ENCODE peak calls at places on chromosomes 11 and 22, in ten cellular contexts. P is breast epithelium, D is lower lobe of right lung, L is body of pancreas, X is Peyer's patch, W is ovary, E is uterus, H is Caco-2, B is heart left ventricle, M is mucosa of descending colon. T is an unnamed sample.
A peak's percentile ranks its signal among the peaks of the same experiment; 100 is the strongest.

GRCh38 chr11:71452354-71453020 is 516 bp upstream of the NADSYN1 start:
- DNase-seq in W (peak; percentile 61), E (peak; percentile 42), L (peak; percentile 56), P (peak; percentile 41), M (peak; percentile 76), B (peak; percentile 52), X (peak; percentile 86), D (peak; percentile 65), H (no peak), T (no peak)

GRCh38 chr11:60528934-60529333 is 13.7 kb downstream of the MS4A13 start:
- DNase-seq in W (no peak), B (no peak), E (no peak), H (no peak), L (no peak), M (no peak), P (no peak), D (no peak), X (no peak), T (no peak)

GRCh38 chr11:62124186-62125113 is 639 bp downstream of the INCENP start:
- DNase-seq in H (peak; percentile 61), L (peak; percentile 41), D (no peak), B (no peak), E (no peak), X (peak; percentile 58), M (no peak), P (peak; percentile 25), W (no peak), T (no peak)

GRCh38 chr11:1639102-1639620 is 9.6 kb downstream of the KRTAP5-5 start:
- DNase-seq in L (no peak), E (no peak), X (peak; percentile 66), B (peak; percentile 75), M (peak; percentile 79), P (no peak), W (no peak), H (no peak), D (no peak), T (no peak)

GRCh38 chr11:126871792-126872191 is 128.8 kb downstream of the KIRREL3 start:
- DNase-seq in E (no peak), M (no peak), D (no peak), W (no peak), B (no peak), H (no peak), X (no peak), P (no peak), L (no peak), T (no peak)

GRCh38 chr11:103585401-103585800 is 451.0 kb upstream of the DDI1 start:
- DNase-seq in B (no peak), L (no peak), P (no peak), X (no peak), D (no peak), M (no peak), W (no peak), E (no peak), H (no peak), T (no peak)

GRCh38 chr11:55726715-55727324 is 46.4 kb upstream of the OR5D13 start:
- DNase-seq in L (no peak), D (no peak), X (no peak), M (no peak), W (no peak), H (peak; percentile 53), B (no peak), P (no peak), E (no peak), T (no peak)

GRCh38 chr11:105156720-105157119 is 17.2 kb upstream of the CARD18 start:
- DNase-seq in H (no peak), B (no peak), D (no peak), X (no peak), W (no peak), L (no peak), E (no peak), P (no peak), M (no peak), T (no peak)

GRCh38 chr22:33409134-33409533 is 351.0 kb upstream of the SYN3 start:
- DNase-seq in D (no peak), E (no peak), M (no peak), H (no peak), B (no peak), W (no peak), X (no peak), L (no peak), P (no peak), T (no peak)

GRCh38 chr11:36131719-36132349 is 157.4 kb downstream of the COMMD9 start:
- DNase-seq in X (peak; percentile 49), E (peak; percentile 63), H (peak; percentile 19), L (peak; percentile 33), W (peak; percentile 71), B (peak; percentile 57), D (no peak), P (peak; percentile 55), M (no peak), T (no peak)

GRCh38 chr11:69940246-69940610 is 121.0 kb upstream of the FGF3 start:
- DNase-seq in P (no peak), X (no peak), E (no peak), H (no peak), D (no peak), M (no peak), L (no peak), W (no peak), B (no peak), T (no peak)

GRCh38 chr11:119295178-119295577 is 21.8 kb downstream of the MCAM start:
- DNase-seq in L (no peak), H (no peak), X (no peak), E (no peak), M (no peak), W (no peak), D (no peak), P (no peak), B (no peak), T (no peak)

GRCh38 chr22:19638282-19639015 is 75.9 kb upstream of the SEPTIN5 start:
- DNase-seq in L (no peak), E (no peak), X (peak; percentile 27), D (no peak), M (no peak), P (no peak), B (no peak), W (no peak), H (no peak), T (no peak)

GRCh38 chr11:134485316-134485715 is 73.3 kb upstream of the B3GAT1 start:
- DNase-seq in M (no peak), D (no peak), B (no peak), X (no peak), W (no peak), E (no peak), H (no peak), L (no peak), P (no peak), T (no peak)

GRCh38 chr11:11731311-11732083 is 109.7 kb upstream of the GALNT18 start:
- DNase-seq in M (no peak), E (no peak), W (peak; percentile 36), H (no peak), B (no peak), X (no peak), P (no peak), D (no peak), L (no peak), T (no peak)

GRCh38 chr11:86209806-86210657 is 34.5 kb upstream of the EED start:
- DNase-seq in W (no peak), P (no peak), B (no peak), X (no peak), L (no peak), E (no peak), D (no peak), M (no peak), H (no peak), T (no peak)

GRCh38 chr11:120219935-120220746 is 9.3 kb downstream of the OAF start:
- DNase-seq in X (no peak), H (no peak), D (no peak), P (no peak), E (no peak), W (no peak), L (no peak), M (peak; percentile 22), B (no peak), T (no peak)

GRCh38 chr11:93031386-93031785 is 61.9 kb downstream of the MTNR1B start:
- DNase-seq in E (no peak), M (no peak), D (no peak), B (no peak), H (no peak), X (no peak), W (no peak), L (no peak), P (no peak), T (no peak)

GRCh38 chr11:68480855-68481510 is 20.4 kb downstream of the PPP6R3 start:
- DNase-seq in X (no peak), L (no peak), P (no peak), D (no peak), B (no peak), M (no peak), H (no peak), E (no peak), W (no peak), T (no peak)
- TF ChIP-seq CTCF in X (no peak), L (no peak), P (no peak), D (no peak), B (no peak), M (no peak), H (no peak), E (no peak), W (no peak), T (no peak)

GRCh38 chr22:43796567-43796966 is 15.5 kb downstream of the EFCAB6 start:
- DNase-seq in E (no peak), D (no peak), L (no peak), B (no peak), H (peak; percentile 16), M (no peak), W (no peak), X (no peak), P (no peak), T (no peak)
- H3K4me1 ChIP-seq in E (no peaks in the 10 kb centered on the region), D (no peaks in the 10 kb centered on the region), L (no peaks in the 10 kb centered on the region), B (no peaks in the 10 kb centered on the region), H (no peaks in the 10 kb centered on the region), M (no peaks in the 10 kb centered on the region), W (no peaks in the 10 kb centered on the region), X (no peaks in the 10 kb centered on the region), P (no peaks in the 10 kb centered on the region), T (no peaks in the 10 kb centered on the region)

GRCh38 chr11:13009476-13009920 is 382 bp downstream of the RASSF10 start:
- DNase-seq in M (no peak), P (no peak), L (no peak), D (no peak), H (no peak), E (no peak), W (no peak), B (no peak), X (no peak), T (no peak)
- H3K4me3 ChIP-seq in M (no peak overlapping the region), P (peak overlapping the region; percentile 29), L (no peak overlapping the region), D (peak overlapping the region; percentile 51), H (peak overlapping the region; percentile 52), E (no peak overlapping the region), W (no peak overlapping the region), B (peak overlapping the region; percentile 26), X (no peak overlapping the region), T (peak overlapping the region; percentile 42)

GRCh38 chr11:91265946-91266345 is 958.7 kb upstream of the FAT3 start:
- DNase-seq in E (no peak), L (no peak), W (no peak), P (no peak), D (no peak), H (no peak), X (no peak), B (no peak), M (no peak), T (no peak)

GRCh38 chr11:91263698-91264097 is 960.9 kb upstream of the FAT3 start:
- DNase-seq in L (no peak), E (no peak), B (no peak), P (no peak), D (no peak), H (no peak), W (no peak), M (no peak), X (no peak), T (no peak)

GRCh38 chr11:91257593-91258170 is 966.9 kb upstream of the FAT3 start:
- DNase-seq in E (no peak), M (no peak), L (no peak), P (no peak), X (no peak), H (no peak), B (no peak), D (no peak), W (no peak), T (no peak)

GRCh38 chr11:91261513-91261912 is 963.1 kb upstream of the FAT3 start:
- DNase-seq in E (no peak), P (no peak), M (no peak), D (no peak), H (no peak), W (no peak), B (no peak), X (no peak), L (no peak), T (no peak)
- TF ChIP-seq CTCF in E (no peak), P (no peak), M (no peak), D (no peak), H (peak; percentile 31), W (no peak), B (no peak), X (no peak), L (no peak), T (no peak)

T was measured in thoracic aorta.